ENCODE peak calls at places on chromosomes 2 and 18, in four cellular contexts. One of them, this sample, is unnamed.
A peak's percentile ranks its signal among the peaks of the same experiment; 100 is the strongest.

GRCh38 chr18:22691988-22692710 is 241.0 kb upstream of the RBBP8 start:
- DNase-seq in ELR: peak; percentile 74
- DNase-seq in NCI-H2171 treated with DMSO at 0.1 percent for 48 hours: no peak
- DNase-seq in HS-27A: no peak
- DNase-seq in this sample: no peak

GRCh38 chr2:121529439-121530209 is 1.1 kb upstream of the RNU4ATAC start:
- DNase-seq in ELR: peak; percentile 75
- DNase-seq in NCI-H2171 treated with DMSO at 0.1 percent for 48 hours: peak; percentile 67
- DNase-seq in HS-27A: peak; percentile 54
- DNase-seq in this sample: no peak

GRCh38 chr2:62593825-62594224 is 87.8 kb upstream of the TMEM17 start:
- DNase-seq in ELR: no peak
- DNase-seq in NCI-H2171 treated with DMSO at 0.1 percent for 48 hours: no peak
- DNase-seq in HS-27A: no peak
- DNase-seq in this sample: no peak

GRCh38 chr2:64932327-64933216 is 56.6 kb upstream of the SLC1A4 start:
- DNase-seq in ELR: no peak
- DNase-seq in NCI-H2171 treated with DMSO at 0.1 percent for 48 hours: peak; percentile 70
- DNase-seq in HS-27A: no peak
- DNase-seq in this sample: no peak

GRCh38 chr2:99845291-99845690 is 297.1 kb downstream of the AFF3 start:
- DNase-seq in ELR: no peak
- DNase-seq in NCI-H2171 treated with DMSO at 0.1 percent for 48 hours: no peak
- DNase-seq in HS-27A: no peak
- DNase-seq in this sample: no peak

GRCh38 chr2:66301073-66301766 is 133.7 kb upstream of the MEIS1 start:
- DNase-seq in ELR: no peak
- DNase-seq in NCI-H2171 treated with DMSO at 0.1 percent for 48 hours: no peak
- DNase-seq in HS-27A: no peak
- DNase-seq in this sample: no peak

GRCh38 chr18:74217476-74218143 is 69.3 kb downstream of the TIMM21 start:
- DNase-seq in ELR: no peak
- DNase-seq in NCI-H2171 treated with DMSO at 0.1 percent for 48 hours: no peak
- DNase-seq in HS-27A: no peak
- DNase-seq in this sample: no peak

GRCh38 chr2:72003796-72004195 is 143.9 kb downstream of the CYP26B1 start:
- DNase-seq in ELR: no peak
- DNase-seq in NCI-H2171 treated with DMSO at 0.1 percent for 48 hours: no peak
- DNase-seq in HS-27A: no peak
- DNase-seq in this sample: no peak

GRCh38 chr2:8049111-8049720 is 632.6 kb upstream of the ID2 start:
- DNase-seq in ELR: no peak
- DNase-seq in NCI-H2171 treated with DMSO at 0.1 percent for 48 hours: no peak
- DNase-seq in HS-27A: no peak
- DNase-seq in this sample: no peak

GRCh38 chr2:149747456-149747855 is 159.9 kb upstream of the MMADHC start:
- DNase-seq in ELR: no peak
- DNase-seq in NCI-H2171 treated with DMSO at 0.1 percent for 48 hours: no peak
- DNase-seq in HS-27A: no peak
- DNase-seq in this sample: no peak

GRCh38 chr2:149743842-149744468 is 156.4 kb upstream of the MMADHC start:
- DNase-seq in ELR: peak; percentile 97
- DNase-seq in NCI-H2171 treated with DMSO at 0.1 percent for 48 hours: peak; percentile 72
- DNase-seq in HS-27A: peak; percentile 83
- DNase-seq in this sample: no peak

GRCh38 chr2:215921884-215922283 is 91.5 kb downstream of the MREG start:
- DNase-seq in ELR: peak; percentile 87
- DNase-seq in NCI-H2171 treated with DMSO at 0.1 percent for 48 hours: no peak
- DNase-seq in HS-27A: peak; percentile 71
- DNase-seq in this sample: peak; percentile 36

GRCh38 chr2:231800493-231801091 is 14.3 kb downstream of the COPS7B start:
- DNase-seq in ELR: peak; percentile 64
- DNase-seq in NCI-H2171 treated with DMSO at 0.1 percent for 48 hours: no peak
- DNase-seq in HS-27A: no peak
- DNase-seq in this sample: peak; percentile 26

GRCh38 chr2:12602661-12603060 is 114.1 kb upstream of the TRIB2 start:
- DNase-seq in ELR: no peak
- DNase-seq in NCI-H2171 treated with DMSO at 0.1 percent for 48 hours: no peak
- DNase-seq in HS-27A: no peak
- DNase-seq in this sample: no peak

GRCh38 chr2:230592775-230593174 is 119.9 kb upstream of the CAB39 start:
- DNase-seq in ELR: no peak
- DNase-seq in NCI-H2171 treated with DMSO at 0.1 percent for 48 hours: no peak
- DNase-seq in HS-27A: no peak
- DNase-seq in this sample: no peak

GRCh38 chr2:236572482-236572881 is 2.9 kb downstream of the ACKR3 start:
- DNase-seq in ELR: no peak
- DNase-seq in NCI-H2171 treated with DMSO at 0.1 percent for 48 hours: no peak
- DNase-seq in HS-27A: no peak
- DNase-seq in this sample: no peak

GRCh38 chr2:180707867-180708205 is 272.6 kb upstream of the UBE2E3 start:
- DNase-seq in ELR: peak; percentile 95
- DNase-seq in NCI-H2171 treated with DMSO at 0.1 percent for 48 hours: peak; percentile 81
- DNase-seq in HS-27A: peak; percentile 39
- DNase-seq in this sample: no peak

GRCh38 chr2:147327636-147328035 is 517.2 kb upstream of the ACVR2A start:
- DNase-seq in ELR: no peak
- DNase-seq in NCI-H2171 treated with DMSO at 0.1 percent for 48 hours: no peak
- DNase-seq in HS-27A: no peak
- DNase-seq in this sample: no peak

GRCh38 chr2:173978447-173978846 is 13.3 kb upstream of the SP3 start:
- DNase-seq in ELR: peak; percentile 54
- DNase-seq in NCI-H2171 treated with DMSO at 0.1 percent for 48 hours: no peak
- DNase-seq in HS-27A: no peak
- DNase-seq in this sample: no peak

GRCh38 chr2:10885479-10885863 is 26.3 kb upstream of the KCNF1 start:
- DNase-seq in ELR: no peak
- DNase-seq in NCI-H2171 treated with DMSO at 0.1 percent for 48 hours: no peak
- DNase-seq in HS-27A: no peak
- DNase-seq in this sample: no peak

GRCh38 chr2:133138693-133139092 is 429.6 kb downstream of the NCKAP5 start:
- DNase-seq in ELR: no peak
- DNase-seq in NCI-H2171 treated with DMSO at 0.1 percent for 48 hours: no peak
- DNase-seq in HS-27A: no peak
- DNase-seq in this sample: no peak

GRCh38 chr2:209663149-209663548 is 108.5 kb upstream of the UNC80 start:
- DNase-seq in ELR: peak; percentile 26
- DNase-seq in NCI-H2171 treated with DMSO at 0.1 percent for 48 hours: peak; percentile 59
- DNase-seq in HS-27A: no peak
- DNase-seq in this sample: peak; percentile 12

GRCh38 chr18:7272268-7273049 is 41.6 kb downstream of the LRRC30 start:
- DNase-seq in ELR: peak; percentile 70
- DNase-seq in NCI-H2171 treated with DMSO at 0.1 percent for 48 hours: peak; percentile 81
- DNase-seq in HS-27A: peak; percentile 38
- DNase-seq in this sample: peak; percentile 71

GRCh38 chr2:18178736-18179349 is 300.4 kb downstream of the KCNS3 start:
- DNase-seq in ELR: peak; percentile 45
- DNase-seq in NCI-H2171 treated with DMSO at 0.1 percent for 48 hours: peak; percentile 76
- DNase-seq in HS-27A: peak; percentile 48
- DNase-seq in this sample: peak; percentile 56

GRCh38 chr18:79048245-79048632 is 21.0 kb upstream of the ATP9B start:
- DNase-seq in ELR: no peak
- DNase-seq in NCI-H2171 treated with DMSO at 0.1 percent for 48 hours: no peak
- DNase-seq in HS-27A: no peak
- DNase-seq in this sample: no peak

GRCh38 chr2:150023044-150023443 is 435.5 kb upstream of the MMADHC start:
- DNase-seq in ELR: no peak
- DNase-seq in NCI-H2171 treated with DMSO at 0.1 percent for 48 hours: no peak
- DNase-seq in HS-27A: no peak
- DNase-seq in this sample: no peak

GRCh38 chr2:96531872-96532505 is 4.6 kb upstream of the ARID5A start:
- DNase-seq in ELR: peak; percentile 100
- DNase-seq in NCI-H2171 treated with DMSO at 0.1 percent for 48 hours: peak; percentile 100
- DNase-seq in HS-27A: peak; percentile 98
- DNase-seq in this sample: peak; percentile 85

GRCh38 chr2:191302459-191303155 is 57.4 kb downstream of the MYO1B start:
- DNase-seq in ELR: peak; percentile 53
- DNase-seq in NCI-H2171 treated with DMSO at 0.1 percent for 48 hours: no peak
- DNase-seq in HS-27A: no peak
- DNase-seq in this sample: no peak

GRCh38 chr2:86072271-86072858 is 33.3 kb downstream of the POLR1A start:
- DNase-seq in ELR: no peak
- DNase-seq in NCI-H2171 treated with DMSO at 0.1 percent for 48 hours: peak; percentile 31
- DNase-seq in HS-27A: no peak
- DNase-seq in this sample: no peak

GRCh38 chr2:190159453-190159852 is 96.9 kb upstream of the MSTN start:
- DNase-seq in ELR: no peak
- DNase-seq in NCI-H2171 treated with DMSO at 0.1 percent for 48 hours: no peak
- DNase-seq in HS-27A: no peak
- DNase-seq in this sample: no peak

GRCh38 chr2:88307817-88308216 is 137.7 kb downstream of the THNSL2 start:
- DNase-seq in ELR: peak; percentile 32
- DNase-seq in NCI-H2171 treated with DMSO at 0.1 percent for 48 hours: peak; percentile 28
- DNase-seq in HS-27A: no peak
- DNase-seq in this sample: peak; percentile 15

GRCh38 chr2:107742460-107743027 is 84.1 kb upstream of the RGPD4 start:
- DNase-seq in ELR: no peak
- DNase-seq in NCI-H2171 treated with DMSO at 0.1 percent for 48 hours: no peak
- DNase-seq in HS-27A: no peak
- DNase-seq in this sample: no peak

GRCh38 chr2:237236188-237236587 is 150.5 kb downstream of the COPS8 start:
- DNase-seq in ELR: peak; percentile 82
- DNase-seq in NCI-H2171 treated with DMSO at 0.1 percent for 48 hours: no peak
- DNase-seq in HS-27A: no peak
- DNase-seq in this sample: no peak

GRCh38 chr2:32937602-32938450 is 8.9 kb upstream of the LTBP1 start:
- DNase-seq in ELR: peak; percentile 8
- DNase-seq in NCI-H2171 treated with DMSO at 0.1 percent for 48 hours: peak; percentile 80
- DNase-seq in HS-27A: no peak
- DNase-seq in this sample: no peak

GRCh38 chr2:205858781-205859478 is 176.6 kb downstream of the NRP2 start:
- DNase-seq in ELR: peak; percentile 10
- DNase-seq in NCI-H2171 treated with DMSO at 0.1 percent for 48 hours: peak; percentile 91
- DNase-seq in HS-27A: no peak
- DNase-seq in this sample: no peak

GRCh38 chr18:9094307-9095226 is 7.9 kb upstream of the NDUFV2 start:
- DNase-seq in ELR: peak; percentile 82
- DNase-seq in NCI-H2171 treated with DMSO at 0.1 percent for 48 hours: no peak
- DNase-seq in HS-27A: peak; percentile 67
- DNase-seq in this sample: no peak

GRCh38 chr18:44098551-44099098 is 582.1 kb upstream of the SETBP1 start:
- DNase-seq in ELR: peak; percentile 3
- DNase-seq in NCI-H2171 treated with DMSO at 0.1 percent for 48 hours: peak; percentile 33
- DNase-seq in HS-27A: peak; percentile 51
- DNase-seq in this sample: no peak

This sample was measured in NCI-H460.